ENCODE peak calls at places on chromosomes 13 and 19, in six cellular contexts. One of them, this sample, is unnamed.

GRCh38 chr13:106103779-106104178 is 431.7 kb downstream of the EFNB2 start:
- DNase-seq in fibroblast of pulmonary artery: peak
- DNase-seq in GM20000: no peak
- DNase-seq in activated naive CD8-positive, alpha-beta T cell treated with anti-CD3 and anti-CD28 coated beads, Interleukin-2, amount 50 U/mL, for 24 hours: no peak
- DNase-seq in GM03348: no peak
- DNase-seq in activated effector memory CD4-positive, alpha-beta T cell treated with Interleukin-2 at 50 U/mL for 16 hours: no peak
- DNase-seq in this sample: no peak

GRCh38 chr13:79451500-79451962 is 29.4 kb upstream of the NDFIP2 start:
- DNase-seq in fibroblast of pulmonary artery: peak
- DNase-seq in GM20000: peak
- DNase-seq in activated naive CD8-positive, alpha-beta T cell treated with anti-CD3 and anti-CD28 coated beads, Interleukin-2, amount 50 U/mL, for 24 hours: peak
- DNase-seq in GM03348: peak
- DNase-seq in activated effector memory CD4-positive, alpha-beta T cell treated with Interleukin-2 at 50 U/mL for 16 hours: peak
- DNase-seq in this sample: no peak

GRCh38 chr19:23101241-23101640 is 15.6 kb upstream of the ZNF730 start:
- DNase-seq in fibroblast of pulmonary artery: no peak
- DNase-seq in GM20000: no peak
- DNase-seq in activated naive CD8-positive, alpha-beta T cell treated with anti-CD3 and anti-CD28 coated beads, Interleukin-2, amount 50 U/mL, for 24 hours: no peak
- DNase-seq in GM03348: no peak
- DNase-seq in activated effector memory CD4-positive, alpha-beta T cell treated with Interleukin-2 at 50 U/mL for 16 hours: no peak
- DNase-seq in this sample: no peak

GRCh38 chr19:4278460-4278901 is 585 bp upstream of the SHD start:
- DNase-seq in fibroblast of pulmonary artery: no peak
- DNase-seq in GM20000: no peak
- DNase-seq in activated naive CD8-positive, alpha-beta T cell treated with anti-CD3 and anti-CD28 coated beads, Interleukin-2, amount 50 U/mL, for 24 hours: no peak
- DNase-seq in GM03348: no peak
- DNase-seq in activated effector memory CD4-positive, alpha-beta T cell treated with Interleukin-2 at 50 U/mL for 16 hours: no peak
- DNase-seq in this sample: no peak

GRCh38 chr13:30859326-30859725 is 46.7 kb upstream of the MEDAG start:
- DNase-seq in fibroblast of pulmonary artery: no peak
- DNase-seq in GM20000: no peak
- DNase-seq in activated naive CD8-positive, alpha-beta T cell treated with anti-CD3 and anti-CD28 coated beads, Interleukin-2, amount 50 U/mL, for 24 hours: no peak
- DNase-seq in GM03348: no peak
- DNase-seq in activated effector memory CD4-positive, alpha-beta T cell treated with Interleukin-2 at 50 U/mL for 16 hours: no peak
- DNase-seq in this sample: no peak

GRCh38 chr13:60745343-60745742 is 348.3 kb downstream of the TDRD3 start:
- DNase-seq in fibroblast of pulmonary artery: no peak
- DNase-seq in GM20000: no peak
- DNase-seq in activated naive CD8-positive, alpha-beta T cell treated with anti-CD3 and anti-CD28 coated beads, Interleukin-2, amount 50 U/mL, for 24 hours: no peak
- DNase-seq in GM03348: no peak
- DNase-seq in activated effector memory CD4-positive, alpha-beta T cell treated with Interleukin-2 at 50 U/mL for 16 hours: no peak
- DNase-seq in this sample: no peak

GRCh38 chr13:56837161-56837560 is 303.6 kb upstream of the PRR20A start:
- DNase-seq in fibroblast of pulmonary artery: no peak
- DNase-seq in GM20000: no peak
- DNase-seq in activated naive CD8-positive, alpha-beta T cell treated with anti-CD3 and anti-CD28 coated beads, Interleukin-2, amount 50 U/mL, for 24 hours: no peak
- DNase-seq in GM03348: no peak
- DNase-seq in activated effector memory CD4-positive, alpha-beta T cell treated with Interleukin-2 at 50 U/mL for 16 hours: no peak
- DNase-seq in this sample: no peak

GRCh38 chr13:34257980-34258379 is 440.0 kb downstream of the RFC3 start:
- DNase-seq in fibroblast of pulmonary artery: no peak
- DNase-seq in GM20000: no peak
- DNase-seq in activated naive CD8-positive, alpha-beta T cell treated with anti-CD3 and anti-CD28 coated beads, Interleukin-2, amount 50 U/mL, for 24 hours: no peak
- DNase-seq in GM03348: no peak
- DNase-seq in activated effector memory CD4-positive, alpha-beta T cell treated with Interleukin-2 at 50 U/mL for 16 hours: no peak
- DNase-seq in this sample: no peak

GRCh38 chr19:7480222-7480974 is 8.4 kb downstream of the PEX11G start:
- DNase-seq in fibroblast of pulmonary artery: no peak
- DNase-seq in GM20000: no peak
- DNase-seq in activated naive CD8-positive, alpha-beta T cell treated with anti-CD3 and anti-CD28 coated beads, Interleukin-2, amount 50 U/mL, for 24 hours: no peak
- DNase-seq in GM03348: no peak
- DNase-seq in activated effector memory CD4-positive, alpha-beta T cell treated with Interleukin-2 at 50 U/mL for 16 hours: no peak
- DNase-seq in this sample: no peak

GRCh38 chr13:39296193-39296592 is 257.9 kb downstream of the NHLRC3 start:
- DNase-seq in fibroblast of pulmonary artery: no peak
- DNase-seq in GM20000: no peak
- DNase-seq in activated naive CD8-positive, alpha-beta T cell treated with anti-CD3 and anti-CD28 coated beads, Interleukin-2, amount 50 U/mL, for 24 hours: no peak
- DNase-seq in GM03348: no peak
- DNase-seq in activated effector memory CD4-positive, alpha-beta T cell treated with Interleukin-2 at 50 U/mL for 16 hours: no peak
- DNase-seq in this sample: no peak

GRCh38 chr13:93977986-93978385 is 501.5 kb downstream of the DCT start:
- DNase-seq in fibroblast of pulmonary artery: peak
- DNase-seq in GM20000: no peak
- DNase-seq in activated naive CD8-positive, alpha-beta T cell treated with anti-CD3 and anti-CD28 coated beads, Interleukin-2, amount 50 U/mL, for 24 hours: no peak
- DNase-seq in GM03348: no peak
- DNase-seq in activated effector memory CD4-positive, alpha-beta T cell treated with Interleukin-2 at 50 U/mL for 16 hours: no peak
- DNase-seq in this sample: no peak

GRCh38 chr19:32041681-32042292 is 303.6 kb upstream of the ZNF507 start:
- DNase-seq in fibroblast of pulmonary artery: peak
- DNase-seq in GM20000: no peak
- DNase-seq in activated naive CD8-positive, alpha-beta T cell treated with anti-CD3 and anti-CD28 coated beads, Interleukin-2, amount 50 U/mL, for 24 hours: peak
- DNase-seq in GM03348: peak
- DNase-seq in activated effector memory CD4-positive, alpha-beta T cell treated with Interleukin-2 at 50 U/mL for 16 hours: no peak
- DNase-seq in this sample: peak

GRCh38 chr19:17246681-17247425 is 1.1 kb upstream of the NR2F6 start:
- DNase-seq in fibroblast of pulmonary artery: no peak
- DNase-seq in GM20000: no peak
- DNase-seq in activated naive CD8-positive, alpha-beta T cell treated with anti-CD3 and anti-CD28 coated beads, Interleukin-2, amount 50 U/mL, for 24 hours: no peak
- DNase-seq in GM03348: peak
- DNase-seq in activated effector memory CD4-positive, alpha-beta T cell treated with Interleukin-2 at 50 U/mL for 16 hours: no peak
- DNase-seq in this sample: no peak

GRCh38 chr19:49422407-49423277 is 599 bp downstream of the PTH2 start:
- DNase-seq in fibroblast of pulmonary artery: peak
- DNase-seq in GM20000: peak
- DNase-seq in activated naive CD8-positive, alpha-beta T cell treated with anti-CD3 and anti-CD28 coated beads, Interleukin-2, amount 50 U/mL, for 24 hours: peak
- DNase-seq in GM03348: peak
- DNase-seq in activated effector memory CD4-positive, alpha-beta T cell treated with Interleukin-2 at 50 U/mL for 16 hours: peak
- DNase-seq in this sample: no peak

GRCh38 chr19:35266149-35266903 is 2.4 kb upstream of the USF2 start:
- DNase-seq in fibroblast of pulmonary artery: no peak
- DNase-seq in GM20000: no peak
- DNase-seq in activated naive CD8-positive, alpha-beta T cell treated with anti-CD3 and anti-CD28 coated beads, Interleukin-2, amount 50 U/mL, for 24 hours: no peak
- DNase-seq in GM03348: no peak
- DNase-seq in activated effector memory CD4-positive, alpha-beta T cell treated with Interleukin-2 at 50 U/mL for 16 hours: no peak
- DNase-seq in this sample: no peak

GRCh38 chr19:33879818-33880575 is 83.3 kb downstream of the KCTD15 start:
- DNase-seq in fibroblast of pulmonary artery: no peak
- DNase-seq in GM20000: no peak
- DNase-seq in activated naive CD8-positive, alpha-beta T cell treated with anti-CD3 and anti-CD28 coated beads, Interleukin-2, amount 50 U/mL, for 24 hours: no peak
- DNase-seq in GM03348: no peak
- DNase-seq in activated effector memory CD4-positive, alpha-beta T cell treated with Interleukin-2 at 50 U/mL for 16 hours: no peak
- DNase-seq in this sample: no peak

GRCh38 chr19:3761382-3762129 is at the start of gene APBA3:
- DNase-seq in fibroblast of pulmonary artery: peak
- DNase-seq in GM20000: peak
- DNase-seq in activated naive CD8-positive, alpha-beta T cell treated with anti-CD3 and anti-CD28 coated beads, Interleukin-2, amount 50 U/mL, for 24 hours: peak
- DNase-seq in GM03348: peak
- DNase-seq in activated effector memory CD4-positive, alpha-beta T cell treated with Interleukin-2 at 50 U/mL for 16 hours: peak
- DNase-seq in this sample: peak